ENCODE peak calls at places on chromosomes 4 and X, in five cellular contexts. One of them, this sample, is unnamed.

GRCh38 chr4:4396628-4397440 is 9.9 kb downstream of the NSG1 start:
- DNase-seq in NCI-H1105 treated with DMSO at 0.1 percent for 48 hours: no peak
- DNase-seq in nephron progenitor cell: no peak
- DNase-seq in NCI-H146: no peak
- DNase-seq in NCI-H510A treated with DMSO at 0.1 percent for 48 hours: no peak
- DNase-seq in this sample: no peak

GRCh38 chr4:151960449-151961246 is 199.8 kb upstream of the GATB start:
- DNase-seq in NCI-H1105 treated with DMSO at 0.1 percent for 48 hours: no peak
- DNase-seq in nephron progenitor cell: no peak
- DNase-seq in NCI-H146: no peak
- DNase-seq in NCI-H510A treated with DMSO at 0.1 percent for 48 hours: no peak
- DNase-seq in this sample: no peak

GRCh38 chr4:155552180-155552579 is 114.5 kb upstream of the GUCY1A1 start:
- DNase-seq in NCI-H510A treated with DMSO at 0.1 percent for 48 hours: no peak
- DNase-seq in NCI-H146: no peak
- DNase-seq in NCI-H1105 treated with DMSO at 0.1 percent for 48 hours: no peak
- DNase-seq in nephron progenitor cell: no peak
- DNase-seq in this sample: no peak

GRCh38 chr4:147981305-147981704 is 249.4 kb downstream of the ARHGAP10 start:
- DNase-seq in NCI-H510A treated with DMSO at 0.1 percent for 48 hours: no peak
- DNase-seq in nephron progenitor cell: no peak
- DNase-seq in NCI-H146: no peak
- DNase-seq in NCI-H1105 treated with DMSO at 0.1 percent for 48 hours: no peak
- DNase-seq in this sample: peak

GRCh38 chr4:136650541-136651277 is 881.6 kb downstream of the PCDH18 start:
- DNase-seq in NCI-H146: peak
- DNase-seq in NCI-H1105 treated with DMSO at 0.1 percent for 48 hours: peak
- DNase-seq in NCI-H510A treated with DMSO at 0.1 percent for 48 hours: peak
- DNase-seq in nephron progenitor cell: no peak
- DNase-seq in this sample: peak

GRCh38 chrX:23937100-23937499 is 29.3 kb downstream of the CXorf58 start:
- DNase-seq in NCI-H1105 treated with DMSO at 0.1 percent for 48 hours: no peak
- DNase-seq in NCI-H510A treated with DMSO at 0.1 percent for 48 hours: no peak
- DNase-seq in nephron progenitor cell: no peak
- DNase-seq in NCI-H146: no peak
- DNase-seq in this sample: no peak

GRCh38 chrX:25198891-25199290 is 183.1 kb upstream of the ARX start:
- DNase-seq in NCI-H1105 treated with DMSO at 0.1 percent for 48 hours: no peak
- DNase-seq in nephron progenitor cell: no peak
- DNase-seq in NCI-H146: no peak
- DNase-seq in NCI-H510A treated with DMSO at 0.1 percent for 48 hours: no peak
- DNase-seq in this sample: no peak

GRCh38 chr4:791866-792630 is 33.9 kb downstream of the CPLX1 start:
- DNase-seq in nephron progenitor cell: peak
- DNase-seq in NCI-H1105 treated with DMSO at 0.1 percent for 48 hours: no peak
- DNase-seq in NCI-H146: no peak
- DNase-seq in NCI-H510A treated with DMSO at 0.1 percent for 48 hours: no peak
- DNase-seq in this sample: no peak

GRCh38 chr4:101103381-101104142 is 243.8 kb downstream of the PPP3CA start:
- DNase-seq in NCI-H1105 treated with DMSO at 0.1 percent for 48 hours: no peak
- DNase-seq in NCI-H510A treated with DMSO at 0.1 percent for 48 hours: peak
- DNase-seq in NCI-H146: no peak
- DNase-seq in nephron progenitor cell: no peak
- DNase-seq in this sample: no peak

GRCh38 chr4:118773082-118773792 is 62.7 kb downstream of the SEC24D start:
- DNase-seq in NCI-H510A treated with DMSO at 0.1 percent for 48 hours: no peak
- DNase-seq in nephron progenitor cell: no peak
- DNase-seq in NCI-H1105 treated with DMSO at 0.1 percent for 48 hours: no peak
- DNase-seq in NCI-H146: no peak
- DNase-seq in this sample: no peak

GRCh38 chr4:25180524-25181131 is 20.4 kb upstream of the SEPSECS start:
- DNase-seq in nephron progenitor cell: peak
- DNase-seq in NCI-H510A treated with DMSO at 0.1 percent for 48 hours: no peak
- DNase-seq in NCI-H146: peak
- DNase-seq in NCI-H1105 treated with DMSO at 0.1 percent for 48 hours: peak
- DNase-seq in this sample: peak

GRCh38 chrX:84729809-84730208 is 227.6 kb upstream of the HDX start:
- DNase-seq in NCI-H1105 treated with DMSO at 0.1 percent for 48 hours: peak
- DNase-seq in NCI-H510A treated with DMSO at 0.1 percent for 48 hours: peak
- DNase-seq in NCI-H146: peak
- DNase-seq in nephron progenitor cell: peak
- DNase-seq in this sample: peak

GRCh38 chr4:162565730-162566129 is 401.9 kb upstream of the FSTL5 start:
- DNase-seq in nephron progenitor cell: no peak
- DNase-seq in NCI-H146: no peak
- DNase-seq in NCI-H510A treated with DMSO at 0.1 percent for 48 hours: no peak
- DNase-seq in NCI-H1105 treated with DMSO at 0.1 percent for 48 hours: no peak
- DNase-seq in this sample: no peak

GRCh38 chr4:146852365-146852764 is 93.3 kb downstream of the TTC29 start:
- DNase-seq in nephron progenitor cell: no peak
- DNase-seq in NCI-H146: no peak
- DNase-seq in NCI-H510A treated with DMSO at 0.1 percent for 48 hours: no peak
- DNase-seq in NCI-H1105 treated with DMSO at 0.1 percent for 48 hours: no peak
- DNase-seq in this sample: no peak

GRCh38 chrX:109875831-109876230 is 127.1 kb upstream of the TMEM164 start:
- DNase-seq in nephron progenitor cell: no peak
- DNase-seq in NCI-H510A treated with DMSO at 0.1 percent for 48 hours: no peak
- DNase-seq in NCI-H1105 treated with DMSO at 0.1 percent for 48 hours: no peak
- DNase-seq in NCI-H146: no peak
- DNase-seq in this sample: no peak

GRCh38 chr4:2142630-2143427 is 83.7 kb downstream of the NAT8L start:
- DNase-seq in NCI-H1105 treated with DMSO at 0.1 percent for 48 hours: peak
- DNase-seq in NCI-H510A treated with DMSO at 0.1 percent for 48 hours: no peak
- DNase-seq in NCI-H146: no peak
- DNase-seq in nephron progenitor cell: no peak
- DNase-seq in this sample: no peak

This sample was measured in kidney glomerular epithelial cell.